ENCODE peak calls at places on chromosomes 5 and 9, in eight cellular contexts. P, M, T, A, J, C, V and Q are unnamed samples.
A peak's percentile ranks its signal among the peaks of the same experiment; 100 is the strongest.

GRCh38 chr9:123375725-123376132 is 19.7 kb downstream of the CRB2 start:
- DNase-seq in T (peak; percentile 18), A (no peak), P (peak; percentile 35), V (no peak), J (no peak), M (no peak), C (no peak), Q (no peak)

GRCh38 chr5:160260881-160261815 is 31.8 kb downstream of the FABP6 start:
- DNase-seq in M (no peak), V (peak; percentile 82), C (peak; percentile 72), P (peak; percentile 92), T (peak; percentile 97), J (peak; percentile 71), A (no peak), Q (peak; percentile 48)

GRCh38 chr9:86966852-86967511 is 19.7 kb upstream of the GAS1 start:
- DNase-seq in T (no peak), A (peak; percentile 47), P (no peak), J (no peak), V (no peak), M (no peak), C (no peak), Q (no peak)

GRCh38 chr9:78316151-78316892 is 19.4 kb downstream of the PSAT1 start:
- DNase-seq in C (no peak), A (no peak), T (no peak), M (no peak), J (no peak), P (no peak), V (no peak), Q (no peak)

GRCh38 chr9:28946648-28947047 is 1373.4 kb upstream of the C9orf72 start:
- DNase-seq in V (no peak), C (peak; percentile 37), M (no peak), T (no peak), A (no peak), P (no peak), J (no peak), Q (peak; percentile 46)

GRCh38 chr9:5321058-5321457 is 16.5 kb upstream of the RLN2 start:
- DNase-seq in C (peak; percentile 6), M (no peak), V (no peak), P (no peak), J (no peak), T (no peak), A (no peak), Q (peak; percentile 13)

GRCh38 chr5:139658501-139658927 is 10.4 kb downstream of the CXXC5 start:
- DNase-seq in J (no peak), V (peak; percentile 64), C (peak; percentile 31), M (no peak), P (peak; percentile 72), T (peak; percentile 57), A (peak; percentile 65), Q (peak; percentile 28)

GRCh38 chr5:16596541-16596940 is 20.3 kb downstream of the RETREG1 start:
- DNase-seq in A (no peak), M (peak; percentile 9), C (no peak), T (peak; percentile 85), J (no peak), P (peak; percentile 2), V (no peak), Q (peak; percentile 32)

GRCh38 chr9:80157561-80157983 is 585.8 kb downstream of the TLE4 start:
- DNase-seq in A (no peak), C (no peak), V (no peak), J (no peak), M (peak; percentile 55), T (peak; percentile 82), P (peak; percentile 28), Q (no peak)

GRCh38 chr5:140214831-140215230 is 39.8 kb downstream of the CYSTM1 start:
- DNase-seq in A (peak; percentile 39), V (no peak), M (no peak), J (no peak), C (peak; percentile 42), T (peak; percentile 81), P (peak; percentile 67), Q (no peak)

GRCh38 chr9:85262333-85262732 is 479.4 kb downstream of the AGTPBP1 start:
- DNase-seq in C (peak; percentile 4), T (peak; percentile 55), M (no peak), A (no peak), V (no peak), J (no peak), P (peak; percentile 27), Q (no peak)

GRCh38 chr5:151221574-151221973 is 2.3 kb downstream of the CCDC69 start:
- DNase-seq in C (peak; percentile 37), T (peak; percentile 9), V (no peak), J (no peak), M (no peak), A (no peak), P (no peak), Q (peak; percentile 42)

GRCh38 chr9:91714020-91714721 is 235.9 kb downstream of the ROR2 start:
- DNase-seq in A (peak; percentile 70), J (peak; percentile 46), T (peak; percentile 19), V (peak; percentile 84), M (no peak), P (peak; percentile 78), C (peak; percentile 18), Q (peak; percentile 15)

GRCh38 chr5:79008362-79008761 is 23.3 kb upstream of the ARSB start:
- DNase-seq in T (no peak), J (no peak), P (no peak), V (no peak), M (no peak), C (no peak), A (no peak), Q (no peak)